ENCODE peak calls at places on chromosomes 6 and 20, in ten cellular contexts. One of them, this sample, is unnamed.

GRCh38 chr6:139996253-139996834 is 621.9 kb upstream of the CITED2 start:
- DNase-seq in cardiac muscle cell: no peak
- DNase-seq in tibial nerve: no peak
- DNase-seq in H9: peak; percentile 38
- DNase-seq in OCI-LY7: peak; percentile 5
- DNase-seq in GM23338: peak; percentile 62
- DNase-seq in mammary epithelial cell: peak; percentile 11
- DNase-seq in right lobe of liver: no peak
- DNase-seq in H1: no peak
- DNase-seq in aorta: no peak
- DNase-seq in this sample: no peak

GRCh38 chr20:44912189-44912588 is 2.3 kb downstream of the PABPC1L start:
- DNase-seq in cardiac muscle cell: no peak
- DNase-seq in tibial nerve: no peak
- DNase-seq in H9: no peak
- DNase-seq in OCI-LY7: no peak
- DNase-seq in GM23338: no peak
- DNase-seq in mammary epithelial cell: no peak
- DNase-seq in right lobe of liver: no peak
- DNase-seq in H1: no peak
- DNase-seq in aorta: no peak
- DNase-seq in this sample: no peak

GRCh38 chr6:38776515-38776914 is 61.4 kb downstream of the DNAH8 start:
- DNase-seq in cardiac muscle cell: no peak
- DNase-seq in tibial nerve: no peak
- DNase-seq in H9: no peak
- DNase-seq in OCI-LY7: no peak
- DNase-seq in GM23338: no peak
- DNase-seq in mammary epithelial cell: peak; percentile 83
- DNase-seq in right lobe of liver: no peak
- DNase-seq in H1: no peak
- DNase-seq in aorta: no peak
- DNase-seq in this sample: no peak

GRCh38 chr20:61490721-61491120 is 238.7 kb downstream of the CDH4 start:
- DNase-seq in cardiac muscle cell: no peak
- DNase-seq in tibial nerve: no peak
- DNase-seq in H9: peak; percentile 3
- DNase-seq in OCI-LY7: no peak
- DNase-seq in GM23338: no peak
- DNase-seq in mammary epithelial cell: no peak
- DNase-seq in right lobe of liver: no peak
- DNase-seq in H1: no peak
- DNase-seq in aorta: no peak
- DNase-seq in this sample: no peak

GRCh38 chr20:17882065-17882833 is 86.3 kb downstream of the SNX5 start:
- DNase-seq in cardiac muscle cell: no peak
- DNase-seq in tibial nerve: no peak
- DNase-seq in H9: no peak
- DNase-seq in OCI-LY7: no peak
- DNase-seq in GM23338: no peak
- DNase-seq in mammary epithelial cell: peak; percentile 58
- DNase-seq in right lobe of liver: no peak
- DNase-seq in H1: no peak
- DNase-seq in aorta: no peak
- DNase-seq in this sample: no peak

GRCh38 chr6:7725849-7726415 is at the start of gene BMP6:
- DNase-seq in cardiac muscle cell: peak; percentile 90
- DNase-seq in tibial nerve: peak; percentile 58
- DNase-seq in H9: peak; percentile 95
- DNase-seq in OCI-LY7: peak; percentile 69
- DNase-seq in GM23338: peak; percentile 99
- DNase-seq in mammary epithelial cell: peak; percentile 86
- DNase-seq in right lobe of liver: peak; percentile 94
- DNase-seq in H1: peak; percentile 92
- DNase-seq in aorta: peak; percentile 86
- DNase-seq in this sample: peak; percentile 89

GRCh38 chr6:155936551-155936950 is 480.9 kb upstream of the NOX3 start:
- DNase-seq in cardiac muscle cell: no peak
- DNase-seq in tibial nerve: peak; percentile 15
- DNase-seq in H9: no peak
- DNase-seq in OCI-LY7: no peak
- DNase-seq in GM23338: no peak
- DNase-seq in mammary epithelial cell: no peak
- DNase-seq in right lobe of liver: no peak
- DNase-seq in H1: no peak
- DNase-seq in aorta: peak; percentile 72
- DNase-seq in this sample: no peak

GRCh38 chr6:26550250-26550993 is 12.3 kb downstream of the HMGN4 start:
- DNase-seq in cardiac muscle cell: peak; percentile 74
- DNase-seq in tibial nerve: no peak
- DNase-seq in H9: peak; percentile 95
- DNase-seq in OCI-LY7: peak; percentile 80
- DNase-seq in GM23338: peak; percentile 97
- DNase-seq in mammary epithelial cell: peak; percentile 16
- DNase-seq in right lobe of liver: peak; percentile 53
- DNase-seq in H1: peak; percentile 89
- DNase-seq in aorta: peak; percentile 76
- DNase-seq in this sample: peak; percentile 48

GRCh38 chr6:106496791-106497190 is 132.5 kb downstream of the RTN4IP1 start:
- DNase-seq in cardiac muscle cell: no peak
- DNase-seq in tibial nerve: no peak
- DNase-seq in H9: no peak
- DNase-seq in OCI-LY7: no peak
- DNase-seq in GM23338: no peak
- DNase-seq in mammary epithelial cell: peak; percentile 88
- DNase-seq in right lobe of liver: no peak
- DNase-seq in H1: no peak
- DNase-seq in aorta: no peak
- DNase-seq in this sample: no peak

GRCh38 chr6:118617350-118617957 is 33.9 kb downstream of the CEP85L start:
- DNase-seq in cardiac muscle cell: no peak
- DNase-seq in tibial nerve: no peak
- DNase-seq in H9: no peak
- DNase-seq in OCI-LY7: no peak
- DNase-seq in GM23338: no peak
- DNase-seq in mammary epithelial cell: no peak
- DNase-seq in right lobe of liver: no peak
- DNase-seq in H1: no peak
- DNase-seq in aorta: no peak
- DNase-seq in this sample: no peak

DNA sequence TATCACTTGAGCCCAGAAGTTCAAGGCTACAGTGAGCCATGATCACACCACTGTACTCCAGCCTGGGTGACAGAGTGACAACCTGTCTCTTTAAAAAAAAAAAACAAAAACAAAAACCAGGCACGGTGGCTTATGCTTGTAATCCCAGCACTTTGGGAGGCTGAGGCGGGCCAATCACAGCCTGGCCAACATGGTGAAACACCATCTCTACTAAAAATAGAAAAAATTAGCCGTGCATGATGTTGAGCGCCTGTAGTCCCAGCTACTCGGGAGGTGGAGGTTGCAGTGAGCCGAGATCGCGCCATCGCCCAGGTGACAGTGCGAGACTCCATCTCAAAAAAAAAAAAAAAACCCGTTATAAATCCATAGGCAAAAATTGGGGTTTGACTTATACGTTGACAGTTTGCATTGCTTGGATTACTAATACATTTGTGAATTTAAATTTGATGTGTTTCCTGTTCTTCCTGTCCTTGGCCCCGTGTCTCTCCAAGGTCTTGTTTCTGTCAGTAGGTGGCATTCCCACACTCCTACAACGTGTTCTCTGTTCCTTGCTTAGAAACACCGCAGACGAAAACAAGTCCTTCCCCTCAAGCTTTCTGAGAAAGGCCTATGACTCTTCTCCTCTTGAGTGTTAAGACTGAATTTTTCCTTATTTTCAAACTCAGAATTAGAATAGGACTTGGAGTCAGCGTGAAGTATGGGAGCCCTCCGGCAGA is 147.0 kb downstream of the DTNBP1 start:
- DNase-seq in cardiac muscle cell: no peak
- DNase-seq in tibial nerve: no peak
- DNase-seq in H9: no peak
- DNase-seq in OCI-LY7: no peak
- DNase-seq in GM23338: no peak
- DNase-seq in mammary epithelial cell: no peak
- DNase-seq in right lobe of liver: no peak
- DNase-seq in H1: no peak
- DNase-seq in aorta: peak; percentile 28
- DNase-seq in this sample: no peak
- H3K4me1 ChIP-seq in cardiac muscle cell: no peaks in the 10 kb centered on the region
- H3K4me1 ChIP-seq in tibial nerve: no peaks in the 10 kb centered on the region
- H3K4me1 ChIP-seq in H9: no peaks in the 10 kb centered on the region
- H3K4me1 ChIP-seq in OCI-LY7: peaks cover 22% of the 10 kb centered on the region
- H3K4me1 ChIP-seq in GM23338: no peaks in the 10 kb centered on the region
- H3K4me1 ChIP-seq in mammary epithelial cell: peaks cover 5% of the 10 kb centered on the region
- H3K4me1 ChIP-seq in right lobe of liver: no peaks in the 10 kb centered on the region
- H3K4me1 ChIP-seq in H1: no peaks in the 10 kb centered on the region
- H3K4me1 ChIP-seq in aorta: no peaks in the 10 kb centered on the region
- H3K4me1 ChIP-seq in this sample: no peaks in the 10 kb centered on the region

DNA sequence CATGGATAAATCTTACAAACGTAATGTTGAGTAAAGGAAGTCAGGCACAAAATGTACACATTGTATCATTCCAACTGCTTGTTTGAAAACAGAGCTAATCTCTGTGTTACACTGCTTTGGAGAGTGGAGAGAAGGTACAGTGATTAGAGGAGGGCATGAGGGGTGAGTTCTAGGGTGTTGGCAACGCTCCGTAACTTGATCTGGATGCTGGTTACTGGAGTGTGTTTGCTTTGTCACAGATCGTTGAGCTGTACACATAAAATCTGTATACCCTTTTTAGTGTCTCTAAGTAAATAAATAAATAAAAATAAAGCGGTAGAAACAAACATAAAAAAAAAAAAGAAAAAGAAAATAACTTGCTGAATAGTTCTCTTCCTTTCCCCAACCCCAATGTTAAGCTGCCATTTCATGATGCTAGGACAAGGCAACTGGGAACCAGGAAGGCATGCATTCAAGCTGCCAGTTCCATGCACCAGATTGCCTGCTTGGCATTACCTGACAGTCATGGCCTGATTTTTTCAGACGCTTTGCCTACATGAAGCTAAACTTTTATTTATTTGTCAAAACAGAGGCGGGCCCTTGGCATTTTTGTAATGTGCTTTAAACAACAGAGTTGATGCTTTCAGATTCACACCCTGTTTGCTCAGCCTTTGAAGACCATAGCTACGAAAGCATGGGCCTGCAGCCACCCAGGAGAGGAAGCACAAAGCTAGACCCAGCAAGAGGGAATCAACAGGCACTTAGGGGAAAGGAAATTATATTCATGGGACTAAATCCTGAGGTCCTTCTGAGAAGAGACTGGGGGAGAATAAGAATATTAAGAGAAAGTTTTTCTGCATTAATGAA is 21.2 kb downstream of the TNFRSF21 start:
- DNase-seq in cardiac muscle cell: no peak
- DNase-seq in tibial nerve: no peak
- DNase-seq in H9: no peak
- DNase-seq in OCI-LY7: no peak
- DNase-seq in GM23338: no peak
- DNase-seq in mammary epithelial cell: no peak
- DNase-seq in right lobe of liver: no peak
- DNase-seq in H1: no peak
- DNase-seq in aorta: no peak
- DNase-seq in this sample: peak; percentile 21
- H3K4me1 ChIP-seq in cardiac muscle cell: peaks cover 8% of the 10 kb centered on the region
- H3K4me1 ChIP-seq in tibial nerve: no peaks in the 10 kb centered on the region
- H3K4me1 ChIP-seq in H9: peaks cover 7% of the 10 kb centered on the region
- H3K4me1 ChIP-seq in OCI-LY7: peaks cover 6% of the 10 kb centered on the region
- H3K4me1 ChIP-seq in GM23338: peaks cover 36% of the 10 kb centered on the region
- H3K4me1 ChIP-seq in mammary epithelial cell: peaks cover 15% of the 10 kb centered on the region
- H3K4me1 ChIP-seq in right lobe of liver: no peaks in the 10 kb centered on the region
- H3K4me1 ChIP-seq in H1: peaks cover 2% of the 10 kb centered on the region
- H3K4me1 ChIP-seq in aorta: no peaks in the 10 kb centered on the region
- H3K4me1 ChIP-seq in this sample: peaks cover 11% of the 10 kb centered on the region

GRCh38 chr6:71254323-71254722 is 34.3 kb upstream of the OGFRL1 start:
- DNase-seq in cardiac muscle cell: no peak
- DNase-seq in tibial nerve: no peak
- DNase-seq in H9: no peak
- DNase-seq in OCI-LY7: peak; percentile 28
- DNase-seq in GM23338: no peak
- DNase-seq in mammary epithelial cell: no peak
- DNase-seq in right lobe of liver: no peak
- DNase-seq in H1: no peak
- DNase-seq in aorta: no peak
- DNase-seq in this sample: no peak
- H3K4me1 ChIP-seq in cardiac muscle cell: no peaks in the 10 kb centered on the region
- H3K4me1 ChIP-seq in tibial nerve: no peaks in the 10 kb centered on the region
- H3K4me1 ChIP-seq in H9: no peaks in the 10 kb centered on the region
- H3K4me1 ChIP-seq in OCI-LY7: peaks cover 52% of the 10 kb centered on the region
- H3K4me1 ChIP-seq in GM23338: peaks cover 17% of the 10 kb centered on the region
- H3K4me1 ChIP-seq in mammary epithelial cell: peaks cover 15% of the 10 kb centered on the region
- H3K4me1 ChIP-seq in right lobe of liver: no peaks in the 10 kb centered on the region
- H3K4me1 ChIP-seq in H1: no peaks in the 10 kb centered on the region
- H3K4me1 ChIP-seq in aorta: peaks cover 2% of the 10 kb centered on the region
- H3K4me1 ChIP-seq in this sample: no peaks in the 10 kb centered on the region

GRCh38 chr6:35092362-35093117 is 48.6 kb downstream of the TCP11 start:
- DNase-seq in cardiac muscle cell: peak; percentile 75
- DNase-seq in tibial nerve: no peak
- DNase-seq in H9: no peak
- DNase-seq in OCI-LY7: no peak
- DNase-seq in GM23338: no peak
- DNase-seq in mammary epithelial cell: peak; percentile 76
- DNase-seq in right lobe of liver: no peak
- DNase-seq in H1: peak; percentile 35
- DNase-seq in aorta: peak; percentile 75
- DNase-seq in this sample: no peak

GRCh38 chr6:35091353-35092083 is 49.6 kb downstream of the TCP11 start:
- DNase-seq in cardiac muscle cell: no peak
- DNase-seq in tibial nerve: no peak
- DNase-seq in H9: no peak
- DNase-seq in OCI-LY7: no peak
- DNase-seq in GM23338: no peak
- DNase-seq in mammary epithelial cell: no peak
- DNase-seq in right lobe of liver: no peak
- DNase-seq in H1: peak; percentile 41
- DNase-seq in aorta: no peak
- DNase-seq in this sample: no peak

GRCh38 chr6:35094183-35094582 is 47.0 kb downstream of the TCP11 start:
- DNase-seq in cardiac muscle cell: peak; percentile 13
- DNase-seq in tibial nerve: no peak
- DNase-seq in H9: no peak
- DNase-seq in OCI-LY7: no peak
- DNase-seq in GM23338: no peak
- DNase-seq in mammary epithelial cell: no peak
- DNase-seq in right lobe of liver: no peak
- DNase-seq in H1: no peak
- DNase-seq in aorta: no peak
- DNase-seq in this sample: no peak

GRCh38 chr6:35093783-35094182 is 47.4 kb downstream of the TCP11 start:
- DNase-seq in cardiac muscle cell: no peak
- DNase-seq in tibial nerve: no peak
- DNase-seq in H9: no peak
- DNase-seq in OCI-LY7: no peak
- DNase-seq in GM23338: no peak
- DNase-seq in mammary epithelial cell: no peak
- DNase-seq in right lobe of liver: no peak
- DNase-seq in H1: peak; percentile 45
- DNase-seq in aorta: no peak
- DNase-seq in this sample: no peak

DNA sequence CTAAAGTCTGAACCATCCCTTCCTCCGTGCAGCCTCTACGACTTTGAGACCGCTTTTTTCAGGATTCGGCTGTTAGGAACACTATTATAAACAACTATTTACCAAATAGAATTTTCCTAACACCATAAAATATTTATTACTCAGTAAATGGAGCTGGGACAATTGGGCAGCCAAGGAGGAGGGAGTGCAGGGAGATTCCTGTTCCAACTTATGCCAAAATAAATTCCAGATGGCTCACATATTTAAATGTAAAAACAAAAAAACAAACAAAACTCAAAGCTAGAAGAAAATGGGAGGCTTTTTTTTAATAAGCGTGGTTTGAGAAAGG is 48.1 kb downstream of the TCP11 start:
- DNase-seq in cardiac muscle cell: no peak
- DNase-seq in tibial nerve: no peak
- DNase-seq in H9: no peak
- DNase-seq in OCI-LY7: no peak
- DNase-seq in GM23338: no peak
- DNase-seq in mammary epithelial cell: no peak
- DNase-seq in right lobe of liver: no peak
- DNase-seq in H1: no peak
- DNase-seq in aorta: no peak
- DNase-seq in this sample: no peak
- H3K4me1 ChIP-seq in cardiac muscle cell: no peaks in the 10 kb centered on the region
- H3K4me1 ChIP-seq in tibial nerve: no peaks in the 10 kb centered on the region
- H3K4me1 ChIP-seq in H9: peaks cover 8% of the 10 kb centered on the region
- H3K4me1 ChIP-seq in OCI-LY7: no peaks in the 10 kb centered on the region
- H3K4me1 ChIP-seq in GM23338: peaks cover 14% of the 10 kb centered on the region
- H3K4me1 ChIP-seq in mammary epithelial cell: peaks cover 56% of the 10 kb centered on the region
- H3K4me1 ChIP-seq in right lobe of liver: no peaks in the 10 kb centered on the region
- H3K4me1 ChIP-seq in H1: no peaks in the 10 kb centered on the region
- H3K4me1 ChIP-seq in aorta: peaks cover 3% of the 10 kb centered on the region
- H3K4me1 ChIP-seq in this sample: peaks cover 8% of the 10 kb centered on the region

This sample was measured in thyroid gland.